ENCODE peak calls at places on chromosomes 11 and 22, in nine cellular contexts. P is neural progenitor cell, K is right atrium auricular region, N is GM23338, H is suprapubic skin, W is prostate gland, C is tibial artery, S is pancreas, V is fibroblast of lung. U is an unnamed sample. For H3K36me3, the result is how much of the 10 kb centered on the place peaks cover.

GRCh38 chr22:27199354-27199753 is 542.0 kb downstream of the MIAT start:
- DNase-seq in S (no peak), P (no peak), N (no peak), W (no peak), V (no peak), K (no peak), H (no peak), C (no peak), U (no peak)

GRCh38 chr11:120134931-120135228 is 3.0 kb downstream of the TRIM29 start:
- DNase-seq in W (peak), N (no peak), H (peak), S (no peak), C (no peak), K (peak), P (no peak), V (no peak), U (no peak)

GRCh38 chr11:119607726-119608125 is 121.3 kb downstream of the NECTIN1 start:
- DNase-seq in C (no peak), W (no peak), K (no peak), P (peak), S (no peak), N (no peak), V (no peak), H (no peak), U (no peak)

GRCh38 chr11:103792981-103793468 is 243.4 kb upstream of the DDI1 start:
- DNase-seq in W (no peak), N (no peak), V (peak), K (no peak), C (no peak), H (no peak), P (no peak), S (no peak), U (no peak)

GRCh38 chr11:120219935-120220746 is 9.3 kb downstream of the OAF start:
- DNase-seq in S (no peak), C (no peak), W (no peak), K (no peak), V (no peak), H (no peak), N (no peak), P (no peak), U (no peak)

GRCh38 chr11:75315439-75315805 is 36.0 kb downstream of the ARRB1 start:
- DNase-seq in K (no peak), V (no peak), W (no peak), N (no peak), P (no peak), S (peak), H (no peak), C (no peak), U (no peak)

GRCh38 chr11:32386770-32387377 is 48.5 kb downstream of the WT1 start:
- DNase-seq in N (no peak), K (no peak), V (peak), S (no peak), W (no peak), P (no peak), C (no peak), H (no peak), U (no peak)

GRCh38 chr22:38758276-38758945 is 2.6 kb upstream of the SUN2 start:
- DNase-seq in V (no peak), H (no peak), K (no peak), W (no peak), P (no peak), C (no peak), N (no peak), S (no peak), U (no peak)

GRCh38 chr22:49427341-49427740 is 400.3 kb downstream of the BRD1 start:
- DNase-seq in N (no peak), W (no peak), S (no peak), K (no peak), H (no peak), V (no peak), C (no peak), P (no peak), U (no peak)

GRCh38 chr11:16194566-16194965 is 161.8 kb downstream of the SOX6 start:
- DNase-seq in S (no peak), P (peak), V (no peak), C (no peak), H (no peak), N (peak), K (no peak), W (no peak), U (no peak)

GRCh38 chr11:16191852-16192240 is 164.5 kb downstream of the SOX6 start:
- DNase-seq in S (no peak), V (no peak), H (no peak), K (no peak), C (no peak), W (no peak), N (no peak), P (no peak), U (no peak)

GRCh38 chr11:16195659-16196058 is 160.7 kb downstream of the SOX6 start:
- DNase-seq in H (no peak), V (peak), K (no peak), W (no peak), P (no peak), S (no peak), N (no peak), C (no peak), U (no peak)

GRCh38 chr11:16193897-16194381 is 162.4 kb downstream of the SOX6 start:
- DNase-seq in S (no peak), K (no peak), H (no peak), V (no peak), C (no peak), P (no peak), N (no peak), W (no peak), U (no peak)

GRCh38 chr11:16191212-16191851 is 165.0 kb downstream of the SOX6 start:
- DNase-seq in W (no peak), H (no peak), N (no peak), P (no peak), S (no peak), K (no peak), C (no peak), V (no peak), U (no peak)
- TF ChIP-seq CTCF in W (no peak), H (no peak), N (no peak), P (no peak), S (no peak), K (no peak), C (no peak), V (no peak), U (no peak)

GRCh38 chr22:19940536-19941364 is 822 bp upstream of the COMT start:
- DNase-seq in P (no peak), N (no peak), H (no peak), V (no peak), C (no peak), S (peak), K (no peak), W (no peak), U (no peak)
- H3K36me3 ChIP-seq in P (under half), N (under half), H (under half), V (under half), C (under half), S (under half), K (under half), W (under half), U (under half)

GRCh38 chr11:55895216-55895615 is 12.1 kb downstream of the TRIM51 start:
- DNase-seq in P (no peak), C (no peak), H (no peak), N (peak), K (no peak), W (no peak), S (no peak), V (no peak), U (no peak)
- TF ChIP-seq CTCF in P (no peak), C (no peak), H (no peak), N (peak), K (no peak), W (no peak), S (no peak), V (no peak), U (no peak)

DNA sequence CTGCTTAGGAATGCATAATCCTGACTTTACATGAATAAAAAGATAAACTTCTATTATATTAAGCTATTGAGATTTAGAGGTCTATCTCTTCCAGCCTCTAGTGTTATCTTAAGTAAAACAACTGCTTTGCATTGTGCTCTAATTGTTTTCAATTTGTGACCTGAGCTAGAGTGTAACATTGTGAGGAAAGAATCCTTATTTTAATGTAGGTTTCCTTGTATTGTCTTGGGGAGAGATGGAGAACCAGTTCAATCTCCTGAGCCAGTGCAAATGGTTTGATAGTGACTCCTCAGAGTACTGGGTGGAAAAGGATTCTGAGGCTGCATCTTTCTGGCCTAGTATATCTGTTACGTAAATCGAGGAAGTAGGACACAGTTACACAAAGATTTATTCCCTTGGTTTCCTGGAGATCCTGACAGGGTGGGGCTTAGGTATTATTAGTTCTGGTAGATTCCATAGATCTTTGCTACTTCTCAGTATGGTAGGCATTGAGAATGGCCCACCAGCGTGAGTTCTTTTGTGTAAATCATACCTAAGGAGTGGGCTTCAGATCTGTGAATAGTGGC is 683.5 kb upstream of the CCDC179 start:
- DNase-seq in W (no peak), V (no peak), H (no peak), N (no peak), P (no peak), K (no peak), S (no peak), C (no peak), U (no peak)
- H3K36me3 ChIP-seq in W (under half), V (under half), H (under half), N (under half), P (under half), K (under half), S (under half), C (under half), U (under half)

DNA sequence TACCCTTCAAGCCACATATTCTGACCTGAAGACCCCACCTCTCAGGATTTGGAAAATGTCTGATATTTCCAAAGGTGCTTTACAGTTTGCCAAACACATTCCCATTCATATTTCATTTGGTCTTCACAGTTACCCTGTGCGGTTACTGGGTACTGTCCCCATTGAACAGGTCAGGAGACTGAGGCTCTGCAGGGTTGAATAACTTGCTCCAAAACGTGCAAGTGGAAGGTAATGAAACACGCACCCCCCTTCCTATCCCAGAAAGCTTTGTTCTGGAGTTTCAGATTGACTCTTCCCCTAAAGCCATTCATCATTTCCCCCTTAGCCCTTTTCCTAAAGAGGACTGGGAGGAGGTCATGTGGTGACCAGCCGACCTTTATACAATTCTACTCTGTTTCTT is 18.8 kb downstream of the MICAL2 start:
- DNase-seq in P (no peak), C (no peak), N (no peak), W (no peak), S (no peak), H (no peak), K (no peak), V (no peak), U (no peak)
- TF ChIP-seq CTCF in P (no peak), C (no peak), N (no peak), W (no peak), S (no peak), H (no peak), K (no peak), V (no peak), U (no peak)

GRCh38 chr11:9859491-9860305 is 195.8 kb downstream of the SWAP70 start:
- DNase-seq in N (no peak), P (no peak), C (no peak), W (no peak), K (no peak), V (peak), H (no peak), S (no peak), U (no peak)

GRCh38 chr11:9858822-9859221 is 194.9 kb downstream of the SWAP70 start:
- DNase-seq in C (no peak), P (peak), W (no peak), S (no peak), N (peak), V (peak), K (no peak), H (no peak), U (no peak)

GRCh38 chr11:9855579-9856260 is 191.8 kb downstream of the SWAP70 start:
- DNase-seq in N (no peak), C (no peak), K (no peak), H (no peak), P (no peak), S (no peak), V (no peak), W (no peak), U (no peak)

GRCh38 chr11:9861860-9862725 is 198.2 kb downstream of the SWAP70 start:
- DNase-seq in C (no peak), P (peak), W (peak), N (peak), K (no peak), V (peak), H (no peak), S (no peak), U (peak)

DNA sequence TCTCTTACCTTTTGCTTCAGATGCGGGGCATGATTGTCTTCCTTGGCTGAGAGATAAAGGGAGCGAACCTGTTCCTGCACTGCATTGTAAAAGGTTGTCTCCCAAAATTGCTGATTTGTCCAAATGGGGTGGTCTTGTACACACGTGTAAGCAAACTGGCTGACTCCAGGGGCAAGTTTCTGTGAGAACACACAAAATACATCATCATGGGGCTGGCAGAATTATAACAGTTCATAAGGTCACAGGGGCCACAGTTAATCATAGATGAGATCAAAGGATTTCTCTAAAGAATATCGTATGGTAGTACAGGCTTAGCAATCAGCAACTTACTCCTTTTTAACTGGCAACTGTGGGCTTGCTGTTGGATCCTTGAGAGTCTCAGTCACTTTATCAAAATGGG is 194.3 kb downstream of the SWAP70 start:
- DNase-seq in C (no peak), W (no peak), K (no peak), V (peak), N (no peak), P (no peak), S (no peak), H (no peak), U (no peak)
- H3K36me3 ChIP-seq in C (under half), W (under half), K (under half), V (under half), N (under half), P (under half), S (under half), H (under half), U (under half)